ENCODE peak calls at places on chromosomes 16 and 17, in five cellular contexts. Z, L, F, W and C are unnamed samples.

GRCh38 chr16:48335961-48336360 is 49.3 kb downstream of the SIAH1 start:
- DNase-seq in F (peak), Z (no peak), L (peak), W (no peak), C (no peak)

GRCh38 chr17:33785281-33785680 is 469.8 kb upstream of the CCL2 start:
- DNase-seq in F (no peak), W (no peak), Z (no peak), L (no peak), C (no peak)

GRCh38 chr16:2785101-2785991 is 2.0 kb downstream of the PRSS33 start:
- DNase-seq in W (no peak), Z (no peak), F (no peak), L (no peak), C (no peak)

GRCh38 chr17:40348562-40349476 is 15.7 kb downstream of the GJD3 start:
- DNase-seq in Z (no peak), W (no peak), F (no peak), L (no peak), C (no peak)

GRCh38 chr17:29593546-29594440 is 861 bp downstream of the ANKRD13B start:
- DNase-seq in W (no peak), Z (no peak), L (no peak), F (no peak), C (no peak)

GRCh38 chr17:8164815-8165131 is 2.0 kb upstream of the VAMP2 start:
- DNase-seq in F (no peak), L (no peak), W (no peak), Z (no peak), C (no peak)

GRCh38 chr16:47705268-47705667 is 244.1 kb downstream of the PHKB start:
- DNase-seq in F (no peak), W (no peak), Z (no peak), L (no peak), C (no peak)

GRCh38 chr17:63550816-63551639 is 751 bp downstream of the DCAF7 start:
- DNase-seq in F (peak), W (peak), L (no peak), Z (no peak), C (no peak)

GRCh38 chr17:31477417-31478055 is 86.1 kb downstream of the RAB11FIP4 start:
- DNase-seq in F (no peak), L (no peak), Z (no peak), W (no peak), C (no peak)

GRCh38 chr16:89593841-89594240 is 18.3 kb downstream of the CPNE7 start:
- DNase-seq in L (no peak), Z (no peak), W (no peak), F (no peak), C (no peak)

GRCh38 chr17:29096094-29096493 is 53.2 kb downstream of the PIPOX start:
- DNase-seq in F (no peak), Z (no peak), W (no peak), L (no peak), C (no peak)

GRCh38 chr17:40341808-40342574 is 22.5 kb downstream of the GJD3 start:
- DNase-seq in L (no peak), F (peak), W (peak), Z (no peak), C (no peak)

GRCh38 chr17:68809148-68809547 is 146.0 kb downstream of the ABCA8 start:
- DNase-seq in F (no peak), W (no peak), Z (no peak), L (no peak), C (no peak)

GRCh38 chr17:28151001-28151400 is 108.5 kb downstream of the NLK start:
- DNase-seq in W (no peak), F (no peak), L (no peak), Z (no peak), C (no peak)

GRCh38 chr17:42553866-42554249 is 1.1 kb downstream of the HSD17B1 start:
- DNase-seq in W (peak), Z (no peak), L (no peak), F (no peak), C (no peak)

GRCh38 chr16:72865258-72865657 is 182.7 kb downstream of the ZFHX3 start:
- DNase-seq in F (no peak), Z (no peak), W (no peak), L (no peak), C (no peak)

GRCh38 chr17:50684612-50685333 is 22.9 kb downstream of the ANKRD40 start:
- DNase-seq in F (no peak), L (no peak), W (no peak), Z (no peak), C (no peak)

GRCh38 chr17:81345211-81346089 is 49.8 kb upstream of the BAHCC1 start:
- DNase-seq in L (no peak), Z (peak), F (peak), W (peak), C (no peak)

GRCh38 chr16:24700549-24701392 is 28.7 kb upstream of the TNRC6A start:
- DNase-seq in L (peak), F (peak), W (peak), Z (no peak), C (peak)
- TF ChIP-seq CTCF in L (peak), F (peak), W (no peak), Z (no peak), C (peak)

GRCh38 chr17:46942441-46943217 is 19.7 kb downstream of the GOSR2 start:
- DNase-seq in L (no peak), W (peak), F (peak), Z (peak), C (no peak)
- TF ChIP-seq CTCF in L (peak), W (peak), F (peak), Z (peak), C (peak)

DNA sequence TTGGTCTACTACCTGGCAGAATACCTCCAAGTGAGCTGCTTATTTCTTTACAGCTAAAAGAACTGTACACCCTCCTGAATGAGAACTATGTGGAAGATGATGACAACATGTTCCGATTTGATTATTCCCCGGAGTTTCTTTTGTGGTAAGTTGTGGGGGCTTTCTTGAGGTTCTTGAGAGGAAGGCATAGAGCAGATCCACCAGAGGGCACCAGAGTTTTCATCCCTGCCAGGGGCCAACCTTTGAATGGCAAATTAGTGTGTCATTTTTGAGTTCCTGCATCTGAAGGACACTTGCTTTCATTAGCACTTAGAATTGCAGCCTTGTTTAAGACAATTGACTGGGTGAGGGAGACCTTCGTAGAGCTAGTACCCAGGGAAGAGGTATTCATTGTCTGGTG is 35.0 kb downstream of the NMT1 start:
- DNase-seq in L (no peak), Z (no peak), F (peak), W (no peak), C (no peak)
- TF ChIP-seq CTCF in L (peak), Z (peak), F (peak), W (peak), C (peak)

DNA sequence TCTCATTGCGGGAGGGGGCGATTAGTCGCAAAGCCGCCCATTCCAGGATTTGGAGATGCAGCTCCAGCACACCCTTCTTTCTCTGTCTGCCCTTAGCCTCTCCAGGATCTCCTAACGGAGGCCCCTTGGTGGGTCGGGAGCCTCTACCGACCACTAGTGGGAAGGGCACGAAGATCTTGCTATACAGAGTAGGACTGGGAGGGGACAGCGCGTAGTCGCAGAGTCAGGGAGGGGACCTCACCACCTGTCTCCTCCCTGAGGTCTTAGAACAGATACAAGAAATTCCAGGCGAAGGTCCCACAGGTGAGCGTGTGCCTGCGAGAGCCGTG is 569 bp upstream of the SMTNL2 start:
- DNase-seq in F (no peak), W (no peak), Z (no peak), L (no peak), C (no peak)
- TF ChIP-seq CTCF in F (peak), W (no peak), Z (no peak), L (peak), C (peak)

GRCh38 chr17:61547113-61547512 is 43.9 kb downstream of the NACA2 start:
- DNase-seq in Z (no peak), F (no peak), W (no peak), L (no peak), C (no peak)
- TF ChIP-seq CTCF in Z (no peak), F (no peak), W (no peak), L (no peak), C (no peak)

DNA sequence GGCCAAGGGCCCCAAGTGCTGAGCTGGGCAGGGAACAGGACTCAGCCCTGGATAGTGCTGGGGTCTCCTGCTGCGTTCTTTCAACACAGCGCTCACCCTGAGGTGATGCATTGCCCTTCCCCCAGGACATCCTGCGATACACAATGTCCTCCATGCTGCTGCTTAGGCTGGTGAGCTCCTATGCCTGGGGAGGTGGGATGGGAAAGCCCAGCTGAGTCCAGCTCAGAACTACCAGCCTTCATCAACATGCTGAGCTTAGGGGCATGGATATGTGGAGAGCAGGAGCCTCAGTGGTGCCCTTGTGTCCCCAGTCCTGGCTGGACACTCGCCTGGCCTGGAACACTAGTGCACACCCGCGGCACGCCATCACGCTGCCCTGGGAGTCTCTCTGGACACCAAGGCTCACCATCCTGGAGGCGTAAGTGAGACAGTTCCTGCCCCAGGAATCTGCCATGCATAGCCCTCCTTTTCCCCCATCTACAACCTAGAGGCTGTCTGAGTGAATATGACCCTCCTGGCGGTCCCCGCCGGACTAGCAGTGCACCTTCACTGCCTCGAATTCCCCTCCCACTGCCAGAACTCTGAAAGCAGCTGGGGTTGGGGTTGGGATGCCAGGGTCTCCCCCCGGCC is 710 bp downstream of the ZACN start:
- DNase-seq in L (no peak), F (no peak), W (no peak), Z (no peak), C (no peak)
- TF ChIP-seq CTCF in L (no peak), F (no peak), W (no peak), Z (no peak), C (peak)

GRCh38 chr17:64702815-64703214 is 40.7 kb upstream of the SMURF2 start:
- DNase-seq in F (no peak), Z (no peak), L (no peak), W (no peak), C (no peak)

GRCh38 chr17:64707077-64707591 is 45.0 kb upstream of the SMURF2 start:
- DNase-seq in L (peak), F (peak), Z (no peak), W (peak), C (peak)

GRCh38 chr17:64709481-64709880 is 47.4 kb upstream of the SMURF2 start:
- DNase-seq in F (peak), L (no peak), Z (no peak), W (no peak), C (no peak)

DNA sequence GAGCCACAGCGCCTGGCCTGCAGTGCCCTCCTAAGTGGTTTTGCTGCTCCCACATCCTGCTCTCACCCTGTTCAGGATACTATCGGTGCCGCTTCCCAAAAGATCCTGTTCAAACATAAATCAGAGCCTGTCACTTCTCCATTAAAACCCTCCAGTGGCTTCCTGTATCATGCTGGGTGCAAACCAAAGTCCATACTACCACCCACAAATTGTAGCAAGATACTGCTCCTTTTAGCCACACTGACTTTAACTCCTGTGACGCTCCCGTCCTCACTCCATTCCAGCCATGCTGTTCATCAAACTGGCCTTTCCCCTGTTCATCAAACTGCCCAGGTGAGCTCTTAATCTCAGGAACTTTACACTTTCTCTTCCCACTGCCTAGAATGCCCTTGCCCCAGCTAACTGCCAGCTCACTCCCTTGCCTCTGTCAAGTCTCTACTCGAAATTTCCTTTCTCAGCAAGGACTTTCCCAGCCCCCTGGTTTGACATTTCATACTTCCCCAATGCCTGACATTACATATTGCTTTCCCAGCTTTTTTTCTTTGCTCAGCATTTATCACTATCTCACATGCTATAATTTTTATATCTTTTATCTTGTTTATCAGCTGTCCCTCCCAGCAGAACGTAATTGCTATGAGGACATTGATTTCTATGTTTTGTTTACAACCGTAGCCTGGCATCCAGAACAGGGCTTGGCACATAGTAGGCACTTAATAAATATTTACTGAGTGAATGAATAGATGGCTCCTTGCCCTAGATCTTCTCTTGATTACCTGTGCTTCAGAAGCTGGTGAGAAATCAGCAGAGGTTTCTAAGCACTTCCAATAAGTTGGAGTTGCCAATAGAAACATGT is 44.3 kb upstream of the SMURF2 start:
- DNase-seq in F (peak), L (no peak), Z (no peak), W (no peak), C (no peak)
- TF ChIP-seq CTCF in F (no peak), L (no peak), Z (no peak), W (no peak), C (no peak)

GRCh38 chr17:76024353-76024752 is 2.8 kb downstream of the EVPL start:
- DNase-seq in Z (no peak), W (no peak), L (no peak), F (no peak), C (no peak)
- TF ChIP-seq CTCF in Z (no peak), W (no peak), L (no peak), F (no peak), C (no peak)